ENCODE peak calls at places on chromosomes 6 and 20, in four cellular contexts. H is GM12878, F is A549, R is HepG2. C is an unnamed sample.
A peak's percentile ranks its signal among the peaks of the same experiment; 100 is the strongest.

GRCh38 chr6:34543421-34543820 is 12.7 kb downstream of the SPDEF start:
- DNase-seq in H (no peak), F (no peak), R (no peak), C (no peak)

GRCh38 chr6:19902201-19902600 is 65.0 kb downstream of the ID4 start:
- DNase-seq in H (no peak), F (no peak), R (no peak), C (no peak)

GRCh38 chr6:130178692-130179091 is 44.1 kb downstream of the SAMD3 start:
- DNase-seq in H (no peak), F (peak; percentile 5), R (peak; percentile 39), C (peak; percentile 40)

GRCh38 chr6:24743265-24743943 is 24.4 kb upstream of the C6orf62 start:
- DNase-seq in H (peak; percentile 81), F (peak; percentile 82), R (no peak), C (peak; percentile 39)

GRCh38 chr6:143973097-143973979 is 34.7 kb downstream of the PLAGL1 start:
- DNase-seq in H (no peak), F (no peak), R (peak; percentile 35), C (no peak)

GRCh38 chr6:152635949-152636674 is 1.1 kb downstream of the SYNE1 start:
- DNase-seq in H (no peak), F (no peak), R (no peak), C (no peak)

GRCh38 chr6:46053034-46053933 is 37.6 kb upstream of the CLIC5 start:
- DNase-seq in H (no peak), F (no peak), R (no peak), C (no peak)

GRCh38 chr6:3226422-3227362 is 761 bp downstream of the TUBB2B start:
- DNase-seq in H (no peak), F (no peak), R (no peak), C (peak; percentile 72)

GRCh38 chr20:53611449-53611894 is 17.8 kb upstream of the ZNF217 start:
- DNase-seq in H (peak; percentile 82), F (peak; percentile 65), R (no peak), C (peak; percentile 66)

GRCh38 chr6:140921366-140922226 is 1211.1 kb upstream of the GJE1 start:
- DNase-seq in H (no peak), F (peak; percentile 9), R (peak; percentile 61), C (peak; percentile 10)

GRCh38 chr6:158697798-158698197 is 47.9 kb downstream of the SYTL3 start:
- DNase-seq in H (no peak), F (no peak), R (no peak), C (no peak)

GRCh38 chr6:90637321-90637720 is 50.4 kb upstream of the MAP3K7 start:
- DNase-seq in H (no peak), F (no peak), R (no peak), C (no peak)

GRCh38 chr6:145688493-145688905 is 46.8 kb downstream of the EPM2A start:
- DNase-seq in H (no peak), F (no peak), R (no peak), C (no peak)

GRCh38 chr6:12172572-12172971 is 117.6 kb upstream of the EDN1 start:
- DNase-seq in H (no peak), F (no peak), R (no peak), C (no peak)

GRCh38 chr6:7621761-7622160 is 31.8 kb downstream of the SNRNP48 start:
- DNase-seq in H (no peak), F (no peak), R (peak; percentile 29), C (no peak)

GRCh38 chr6:67630146-67630545 is 1004.9 kb upstream of the ADGRB3 start:
- DNase-seq in H (no peak), F (no peak), R (no peak), C (peak; percentile 19)

GRCh38 chr6:91580635-91581034 is 993.8 kb upstream of the MAP3K7 start:
- DNase-seq in H (no peak), F (no peak), R (no peak), C (no peak)

GRCh38 chr20:64199395-64199794 is 35.1 kb downstream of the MYT1 start:
- DNase-seq in H (no peak), F (no peak), R (no peak), C (no peak)

DNA sequence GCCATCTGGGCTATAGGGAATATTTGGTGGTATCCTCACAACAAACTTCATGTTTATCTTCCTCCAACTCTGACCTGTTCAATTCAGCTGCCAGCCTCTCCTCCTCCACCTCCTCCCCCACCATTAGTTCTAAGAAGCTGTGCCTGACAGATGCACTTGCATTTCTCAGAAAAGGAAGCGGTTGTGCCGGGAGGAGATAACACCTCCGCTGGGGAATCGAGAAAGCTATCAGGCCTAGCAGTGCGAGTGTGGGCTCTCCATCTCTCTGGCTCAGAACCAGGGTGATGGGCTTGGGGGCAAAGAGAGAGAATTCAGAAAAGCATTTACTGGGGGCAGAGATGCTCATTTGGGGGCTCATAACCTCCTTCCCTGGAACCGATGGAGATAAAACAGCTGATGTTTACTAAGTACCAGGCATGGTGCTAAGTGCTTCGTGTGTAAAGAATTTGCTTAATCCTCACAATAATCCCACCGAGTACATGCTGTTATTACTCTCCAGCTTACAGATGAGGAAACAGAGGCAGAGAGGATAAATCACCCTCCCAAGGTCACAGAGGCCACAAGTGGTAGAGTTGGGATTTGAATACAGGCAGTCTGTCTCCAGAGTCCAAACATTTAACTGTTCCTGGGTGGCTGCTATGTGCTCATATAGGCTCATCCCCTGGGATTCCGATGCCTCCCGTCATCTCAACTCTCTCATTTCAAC is 38.3 kb downstream of the COX4I2 start:
- DNase-seq in H (no peak), F (no peak), R (no peak), C (peak; percentile 97)
- TF ChIP-seq POLR2AphosphoS2 in H (no peak), F (peak; percentile 45), R (peak; percentile 30), C (no peak)

DNA sequence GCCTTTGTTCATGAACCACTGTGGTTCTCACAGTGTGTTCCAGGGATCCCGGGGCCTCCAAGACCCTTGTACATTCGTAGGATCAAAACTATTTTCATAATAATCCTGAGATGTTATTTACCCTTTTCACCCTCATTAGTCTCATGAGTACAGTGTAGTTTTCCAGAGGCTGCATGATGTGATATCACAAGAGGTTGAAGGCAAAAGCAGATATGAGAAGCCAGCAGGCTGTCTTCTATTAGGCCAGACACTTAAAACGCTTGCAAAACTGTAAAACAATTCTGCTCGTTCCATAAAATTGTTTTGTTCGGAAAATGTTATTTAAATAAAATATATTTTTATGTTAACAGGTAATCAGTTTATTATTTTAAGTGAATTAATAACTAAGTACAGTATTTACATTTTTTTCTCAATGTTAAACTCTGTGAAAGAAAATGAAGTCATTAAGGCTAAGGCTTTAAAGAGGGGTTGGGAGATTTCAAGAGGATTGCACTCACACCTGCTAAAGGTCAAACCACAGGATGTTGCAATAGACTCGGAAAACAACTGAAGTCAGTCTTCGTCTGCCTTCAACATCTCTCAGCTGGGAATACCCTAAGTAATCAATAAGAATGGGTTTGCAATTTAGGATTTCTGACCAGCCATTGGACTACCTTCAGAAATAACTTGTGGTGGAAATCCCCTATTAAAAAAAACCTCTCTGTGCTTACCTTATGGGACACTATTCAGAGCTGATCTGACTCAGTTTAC is 474.2 kb downstream of the KIF16B start:
- DNase-seq in H (no peak), F (no peak), R (peak; percentile 78), C (no peak)
- TF ChIP-seq BHLHE40 in H (no peak), F (no peak), R (peak; percentile 37), C (no peak)

GRCh38 chr20:39627765-39628164 is 665.6 kb downstream of the DHX35 start:
- DNase-seq in H (no peak), F (no peak), R (no peak), C (no peak)
- TF ChIP-seq POLR2AphosphoS2 in H (no peak), F (no peak), R (no peak), C (no peak)

GRCh38 chr6:41167173-41167963 is 4.5 kb upstream of the TREM2 start:
- DNase-seq in H (no peak), F (no peak), R (no peak), C (no peak)

GRCh38 chr6:41171908-41172307 is 9.0 kb upstream of the TREM2 start:
- DNase-seq in H (no peak), F (no peak), R (no peak), C (no peak)

GRCh38 chr6:41175084-41175483 is 12.2 kb upstream of the TREM2 start:
- DNase-seq in H (no peak), F (no peak), R (no peak), C (no peak)

GRCh38 chr6:41174610-41175009 is 11.7 kb upstream of the TREM2 start:
- DNase-seq in H (no peak), F (no peak), R (no peak), C (no peak)

DNA sequence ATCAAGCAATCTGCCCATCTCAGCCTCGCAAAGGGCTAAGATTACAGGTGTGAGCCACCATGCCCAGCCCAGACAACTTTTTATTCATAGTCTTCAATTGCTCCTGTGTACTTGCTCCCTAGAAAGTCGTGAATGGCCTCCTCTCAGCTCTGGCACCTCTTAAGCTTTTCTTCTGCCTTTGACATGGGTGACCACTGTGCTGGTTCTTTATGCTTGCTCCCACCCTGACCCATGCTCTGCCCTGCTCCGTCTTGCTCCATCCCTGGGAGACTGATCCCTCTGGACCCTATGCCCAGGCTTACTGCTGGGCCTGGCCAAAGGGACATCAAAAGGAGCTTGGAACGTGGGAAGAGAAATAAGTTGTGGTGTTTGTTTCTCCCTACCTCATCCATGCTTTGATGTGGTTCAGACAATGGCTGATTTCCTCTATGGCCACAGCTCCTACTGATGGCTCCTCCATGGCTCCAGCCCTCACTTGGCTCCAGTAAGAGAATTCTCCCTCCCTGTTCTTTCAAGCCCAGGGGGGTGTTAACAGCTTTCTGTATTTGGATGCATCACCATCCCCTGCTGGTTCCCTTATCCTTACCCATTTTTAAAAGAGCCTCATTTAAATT is 7.7 kb upstream of the TREM2 start:
- DNase-seq in H (no peak), F (no peak), R (no peak), C (no peak)
- TF ChIP-seq BHLHE40 in H (no peak), F (no peak), R (no peak), C (no peak)

DNA sequence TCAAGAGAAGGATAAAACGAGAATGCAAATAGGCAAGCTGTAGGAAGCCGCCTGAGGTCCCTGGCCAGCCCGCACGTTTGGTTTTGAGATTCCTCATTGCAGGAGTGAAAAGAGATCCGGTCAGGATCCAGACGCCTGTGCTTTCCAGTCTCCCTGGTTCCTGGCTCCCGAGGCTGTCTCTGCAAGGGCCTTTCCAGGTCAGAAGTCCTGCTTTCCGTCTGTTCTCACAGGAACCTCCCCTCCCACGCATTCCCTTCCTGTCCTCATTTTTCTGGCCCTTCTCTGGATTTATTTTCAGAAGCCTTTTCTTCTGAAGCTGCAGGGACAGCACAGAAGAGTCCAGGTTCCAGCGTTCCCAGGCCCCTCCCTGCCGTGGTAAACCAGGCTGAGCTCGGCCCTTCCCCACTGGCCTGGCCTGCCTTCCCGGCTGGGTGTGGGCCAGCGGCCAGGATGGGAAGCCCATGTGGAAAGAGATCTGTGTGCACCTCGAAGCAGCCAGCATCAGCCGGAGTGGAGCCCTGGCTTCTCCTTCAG is 54.0 kb downstream of the TMEM242 start:
- DNase-seq in H (no peak), F (no peak), R (no peak), C (no peak)
- TF ChIP-seq POLR2AphosphoS2 in H (no peak), F (no peak), R (no peak), C (no peak)

C was measured in K562.